ENCODE peak calls at places on chromosomes 3 and 15, in five cellular contexts. Y, Q, P, D and A are unnamed samples.

GRCh38 chr3:95418251-95418650 is 1355.4 kb downstream of the NSUN3 start:
- DNase-seq in Y (no peak), Q (no peak), P (no peak), D (no peak), A (no peak)

GRCh38 chr3:121951291-121951690 is 57.1 kb downstream of the SLC15A2 start:
- DNase-seq in Y (no peak), Q (peak), P (no peak), D (no peak), A (no peak)

GRCh38 chr15:47708595-47708994 is 8.7 kb upstream of the SEMA6D start:
- DNase-seq in Y (no peak), Q (no peak), P (no peak), D (no peak), A (no peak)

GRCh38 chr3:45974686-45975085 is 20.9 kb downstream of the FYCO1 start:
- DNase-seq in Y (no peak), Q (no peak), P (no peak), D (no peak), A (no peak)

GRCh38 chr3:158105710-158106438 is at the start of gene SHOX2:
- DNase-seq in Y (no peak), Q (peak), P (peak), D (peak), A (peak)

GRCh38 chr3:172904817-172905479 is 154.4 kb downstream of the ECT2 start:
- DNase-seq in Y (peak), Q (no peak), P (peak), D (no peak), A (no peak)

GRCh38 chr3:55526332-55527030 is 39.4 kb upstream of the WNT5A start:
- DNase-seq in Y (no peak), Q (no peak), P (no peak), D (no peak), A (no peak)

GRCh38 chr3:33211444-33211843 is 7.2 kb downstream of the SUSD5 start:
- DNase-seq in Y (no peak), Q (peak), P (no peak), D (peak), A (no peak)

GRCh38 chr3:100370751-100371150 is 30.1 kb downstream of the TOMM70 start:
- DNase-seq in Y (no peak), Q (peak), P (no peak), D (peak), A (no peak)

GRCh38 chr3:81744366-81744765 is 17.1 kb downstream of the GBE1 start:
- DNase-seq in Y (no peak), Q (peak), P (peak), D (peak), A (no peak)

GRCh38 chr15:85751731-85752421 is 42.8 kb downstream of the KLHL25 start:
- DNase-seq in Y (no peak), Q (no peak), P (peak), D (no peak), A (no peak)

GRCh38 chr3:43953814-43954241 is 263.1 kb downstream of the ABHD5 start:
- DNase-seq in Y (no peak), Q (peak), P (no peak), D (peak), A (peak)

GRCh38 chr3:102531686-102532085 is 96.9 kb downstream of the ZPLD1 start:
- DNase-seq in Y (no peak), Q (no peak), P (no peak), D (no peak), A (no peak)

GRCh38 chr3:123081718-123082369 is 15.0 kb downstream of the PDIA5 start:
- DNase-seq in Y (peak), Q (no peak), P (peak), D (no peak), A (no peak)

GRCh38 chr15:40054746-40055575 is 16.0 kb upstream of the SRP14 start:
- DNase-seq in Y (no peak), Q (peak), P (no peak), D (peak), A (no peak)

GRCh38 chr15:60390931-60391501 is 6.8 kb downstream of the ANXA2 start:
- DNase-seq in Y (no peak), Q (peak), P (peak), D (peak), A (no peak)

GRCh38 chr3:141455603-141456327 is 31.1 kb upstream of the RASA2 start:
- DNase-seq in Y (no peak), Q (no peak), P (peak), D (peak), A (no peak)

GRCh38 chr15:100308222-100309007 is 33.4 kb downstream of the ADAMTS17 start:
- DNase-seq in Y (no peak), Q (no peak), P (no peak), D (peak), A (no peak)

GRCh38 chr3:193040836-193041672 is 123.4 kb upstream of the MB21D2 start:
- DNase-seq in Y (peak), Q (peak), P (peak), D (peak), A (peak)
- H3K9ac ChIP-seq in Y (no peak), Q (no peak), P (no peak), D (no peak), A (no peak)

DNA sequence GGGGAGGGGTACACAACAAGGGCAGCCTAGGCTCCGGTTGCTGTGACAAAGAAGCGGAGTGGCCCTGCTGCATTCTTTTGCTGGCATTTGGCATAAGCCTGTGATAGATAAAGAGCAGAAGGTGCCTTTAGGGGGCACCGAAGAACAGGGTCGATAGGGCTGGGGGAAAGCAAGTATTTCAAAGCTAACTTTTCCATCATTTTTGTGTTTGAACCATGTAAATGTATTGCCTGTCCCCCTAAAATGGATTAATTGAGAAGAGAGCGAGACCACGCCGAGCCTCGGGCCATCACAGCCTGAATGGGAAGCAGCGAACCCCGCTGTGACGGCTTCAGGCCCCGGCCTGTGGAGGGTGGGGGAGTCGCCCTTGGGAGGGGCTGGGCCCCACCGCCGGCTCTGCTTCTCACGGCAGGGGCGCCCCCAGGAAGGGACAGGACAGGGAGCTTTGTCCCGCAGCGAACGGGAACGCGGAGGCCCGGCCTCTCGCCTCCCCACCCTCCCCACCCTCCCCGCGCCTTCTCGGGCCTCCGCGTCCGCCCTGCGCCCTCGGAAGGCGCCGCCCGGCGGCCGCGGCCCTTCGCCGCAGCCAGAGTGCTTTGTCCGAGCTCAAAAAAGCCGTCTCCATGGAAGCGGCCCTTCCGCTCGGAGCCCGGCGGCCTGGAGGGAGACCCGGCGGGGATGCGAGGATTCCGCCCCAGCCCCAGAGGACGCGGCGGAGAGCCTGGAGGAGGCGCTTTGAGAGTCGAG is 32.4 kb upstream of the ALDH1L1 start:
- DNase-seq in Y (peak), Q (peak), P (peak), D (peak), A (no peak)
- H3K4me2 ChIP-seq in Y (peak), Q (peak), P (peak), D (peak), A (no peak)

GRCh38 chr3:185942396-185942795 is 4.6 kb upstream of the TRA2B start:
- DNase-seq in Y (no peak), Q (no peak), P (no peak), D (no peak), A (no peak)

GRCh38 chr3:185940951-185941350 is 3.1 kb upstream of the TRA2B start:
- DNase-seq in Y (no peak), Q (no peak), P (no peak), D (no peak), A (no peak)

GRCh38 chr3:185939721-185940120 is 1.9 kb upstream of the TRA2B start:
- DNase-seq in Y (no peak), Q (no peak), P (no peak), D (peak), A (no peak)

GRCh38 chr3:185942907-185943306 is 5.1 kb upstream of the TRA2B start:
- DNase-seq in Y (no peak), Q (no peak), P (no peak), D (no peak), A (no peak)

DNA sequence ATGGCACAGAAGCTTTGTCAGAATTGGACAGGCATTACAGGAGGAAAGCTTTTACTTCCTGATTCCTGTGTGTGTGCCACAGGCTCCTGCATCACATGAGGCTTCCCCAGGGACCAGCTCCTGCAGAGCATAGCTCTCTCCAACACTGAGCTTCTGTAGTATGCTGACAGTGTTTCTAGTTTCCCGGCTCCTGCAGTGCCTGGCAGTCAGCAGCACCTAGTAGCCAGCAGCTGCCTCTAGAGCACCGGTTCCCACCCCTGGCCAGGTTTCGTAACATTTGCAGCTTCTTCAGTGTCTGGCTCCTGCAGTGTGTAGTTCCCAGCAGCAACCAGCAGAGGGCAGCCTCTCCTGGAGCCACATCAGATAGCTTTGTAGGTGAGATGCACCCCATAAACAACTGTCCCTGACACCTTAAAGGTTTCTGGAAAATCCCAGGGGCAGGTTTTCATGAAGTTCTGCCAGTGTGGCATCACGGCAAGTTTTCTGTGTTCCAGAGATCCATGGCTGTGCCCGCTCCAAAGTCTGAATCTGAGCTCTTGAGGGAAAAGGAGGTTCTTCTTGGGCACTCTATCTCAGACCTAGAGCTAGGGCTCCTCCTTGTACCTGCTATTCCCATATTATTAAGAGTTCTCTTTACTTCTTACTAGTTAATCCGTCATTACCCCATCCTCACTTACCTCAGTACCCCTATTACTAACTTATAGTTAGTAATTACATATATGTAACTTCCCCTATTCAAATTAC is 5.7 kb upstream of the TRA2B start:
- DNase-seq in Y (peak), Q (peak), P (peak), D (peak), A (peak)
- H3K9ac ChIP-seq in Y (no peak), Q (no peak), P (no peak), D (no peak), A (peak)

GRCh38 chr3:128994581-128995161 is 795 bp upstream of the CFAP92 start:
- DNase-seq in Y (no peak), Q (no peak), P (no peak), D (no peak), A (no peak)
- H3K4me2 ChIP-seq in Y (peak), Q (no peak), P (no peak), D (peak), A (peak)